ENCODE peak calls at places on chromosome X, in ten cellular contexts. One of them, this sample, is unnamed.

GRCh38 chrX:107684956-107685385 is 56.7 kb downstream of the PRPS1 start:
- DNase-seq in left ventricle myocardium inferior: peak; percentile 78
- DNase-seq in cardiac fibroblast: peak; percentile 90
- DNase-seq in A549: no peak
- DNase-seq in CD8-positive, alpha-beta T cell: no peak
- DNase-seq in PC-3: no peak
- DNase-seq in fibroblast of pulmonary artery: peak; percentile 90
- DNase-seq in heart right ventricle: peak; percentile 57
- DNase-seq in upper lobe of right lung: peak; percentile 92
- DNase-seq in AG10803: no peak
- DNase-seq in this sample: peak; percentile 52

GRCh38 chrX:153765138-153766079 is 1.4 kb downstream of the PLXNB3 start:
- DNase-seq in CD8-positive, alpha-beta T cell: no peak
- DNase-seq in AG10803: no peak
- DNase-seq in cardiac fibroblast: peak; percentile 21
- DNase-seq in heart right ventricle: peak; percentile 30
- DNase-seq in upper lobe of right lung: peak; percentile 46
- DNase-seq in left ventricle myocardium inferior: no peak
- DNase-seq in PC-3: no peak
- DNase-seq in fibroblast of pulmonary artery: peak; percentile 12
- DNase-seq in A549: no peak
- DNase-seq in this sample: no peak

GRCh38 chrX:135737361-135738071 is 24.1 kb downstream of the CT45A1 start:
- DNase-seq in fibroblast of pulmonary artery: peak; percentile 1
- DNase-seq in cardiac fibroblast: peak; percentile 1
- DNase-seq in heart right ventricle: no peak
- DNase-seq in upper lobe of right lung: no peak
- DNase-seq in AG10803: no peak
- DNase-seq in left ventricle myocardium inferior: no peak
- DNase-seq in PC-3: peak; percentile 42
- DNase-seq in A549: no peak
- DNase-seq in CD8-positive, alpha-beta T cell: no peak
- DNase-seq in this sample: no peak

GRCh38 chrX:39327255-39327654 is 526.0 kb downstream of the MID1IP1 start:
- DNase-seq in fibroblast of pulmonary artery: no peak
- DNase-seq in PC-3: no peak
- DNase-seq in CD8-positive, alpha-beta T cell: no peak
- DNase-seq in upper lobe of right lung: no peak
- DNase-seq in A549: no peak
- DNase-seq in heart right ventricle: no peak
- DNase-seq in cardiac fibroblast: no peak
- DNase-seq in AG10803: no peak
- DNase-seq in left ventricle myocardium inferior: no peak
- DNase-seq in this sample: no peak

GRCh38 chrX:4358577-4358976 is 645.1 kb upstream of the PRKX start:
- DNase-seq in PC-3: no peak
- DNase-seq in cardiac fibroblast: no peak
- DNase-seq in heart right ventricle: no peak
- DNase-seq in CD8-positive, alpha-beta T cell: no peak
- DNase-seq in left ventricle myocardium inferior: no peak
- DNase-seq in upper lobe of right lung: no peak
- DNase-seq in AG10803: no peak
- DNase-seq in A549: no peak
- DNase-seq in fibroblast of pulmonary artery: no peak
- DNase-seq in this sample: no peak

GRCh38 chrX:40807384-40807783 is 72.0 kb upstream of the MED14 start:
- DNase-seq in fibroblast of pulmonary artery: no peak
- DNase-seq in cardiac fibroblast: no peak
- DNase-seq in AG10803: no peak
- DNase-seq in CD8-positive, alpha-beta T cell: no peak
- DNase-seq in upper lobe of right lung: no peak
- DNase-seq in heart right ventricle: no peak
- DNase-seq in left ventricle myocardium inferior: no peak
- DNase-seq in A549: no peak
- DNase-seq in PC-3: no peak
- DNase-seq in this sample: no peak

GRCh38 chrX:27336466-27337091 is 126.6 kb downstream of the PPP4R3C start:
- DNase-seq in PC-3: peak; percentile 60
- DNase-seq in left ventricle myocardium inferior: no peak
- DNase-seq in A549: peak; percentile 1
- DNase-seq in fibroblast of pulmonary artery: peak; percentile 31
- DNase-seq in AG10803: no peak
- DNase-seq in CD8-positive, alpha-beta T cell: no peak
- DNase-seq in upper lobe of right lung: no peak
- DNase-seq in cardiac fibroblast: peak; percentile 20
- DNase-seq in heart right ventricle: peak; percentile 4
- DNase-seq in this sample: peak; percentile 1

GRCh38 chrX:71954458-71954857 is 43.8 kb downstream of the NHSL2 start:
- DNase-seq in upper lobe of right lung: no peak
- DNase-seq in PC-3: no peak
- DNase-seq in left ventricle myocardium inferior: no peak
- DNase-seq in fibroblast of pulmonary artery: no peak
- DNase-seq in CD8-positive, alpha-beta T cell: no peak
- DNase-seq in AG10803: no peak
- DNase-seq in heart right ventricle: no peak
- DNase-seq in cardiac fibroblast: no peak
- DNase-seq in A549: no peak
- DNase-seq in this sample: no peak

GRCh38 chrX:18886344-18887161 is 97.4 kb downstream of the PHKA2 start:
- DNase-seq in CD8-positive, alpha-beta T cell: peak; percentile 67
- DNase-seq in upper lobe of right lung: peak; percentile 84
- DNase-seq in fibroblast of pulmonary artery: peak; percentile 65
- DNase-seq in left ventricle myocardium inferior: peak; percentile 74
- DNase-seq in A549: peak; percentile 52
- DNase-seq in cardiac fibroblast: peak; percentile 76
- DNase-seq in AG10803: peak; percentile 41
- DNase-seq in heart right ventricle: peak; percentile 69
- DNase-seq in PC-3: peak; percentile 70
- DNase-seq in this sample: peak; percentile 75

DNA sequence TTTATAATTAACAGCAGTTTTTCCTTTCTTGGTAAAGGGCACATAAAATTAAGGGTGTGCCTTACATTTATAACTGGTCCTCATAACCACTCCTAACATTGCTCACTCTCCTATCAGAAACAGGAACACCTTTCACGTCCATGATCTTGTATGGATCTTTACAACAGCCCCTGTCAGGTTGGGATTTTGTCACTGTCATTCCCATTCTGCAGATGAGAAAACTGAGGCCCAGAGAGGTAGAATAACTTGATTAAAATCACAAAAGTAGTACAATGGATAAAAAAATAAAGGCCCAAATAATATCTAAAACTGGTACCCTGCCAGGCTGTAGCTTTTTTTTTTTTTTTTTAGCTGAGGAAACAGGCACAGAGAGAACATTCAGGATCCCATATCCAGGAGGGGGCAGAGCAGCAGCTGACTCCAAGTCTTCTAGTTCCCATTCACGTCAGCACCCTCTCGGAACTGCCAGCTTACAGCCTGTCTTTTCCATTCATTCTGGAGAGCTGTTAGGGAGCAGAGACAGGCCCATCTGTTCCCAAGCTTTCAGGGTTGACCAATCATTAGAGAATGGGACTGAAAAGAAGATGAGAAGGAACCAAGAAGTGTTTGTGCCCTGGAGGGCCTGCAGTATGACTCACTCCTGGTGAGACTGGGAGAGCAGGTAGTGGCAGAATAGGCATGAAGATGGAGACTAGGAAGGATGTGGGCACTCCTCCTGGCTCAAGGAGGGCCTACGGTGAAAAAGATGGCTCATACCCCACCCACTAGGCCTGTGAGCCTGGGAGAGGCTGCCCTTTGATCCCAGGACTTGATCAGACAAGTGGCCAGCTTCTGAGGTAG is 7.3 kb downstream of the SUV39H1 start:
- DNase-seq in fibroblast of pulmonary artery: peak; percentile 18
- DNase-seq in heart right ventricle: no peak
- DNase-seq in A549: peak; percentile 4
- DNase-seq in PC-3: peak; percentile 90
- DNase-seq in CD8-positive, alpha-beta T cell: no peak
- DNase-seq in cardiac fibroblast: peak; percentile 28
- DNase-seq in AG10803: peak; percentile 44
- DNase-seq in upper lobe of right lung: no peak
- DNase-seq in left ventricle myocardium inferior: no peak
- DNase-seq in this sample: peak; percentile 40
- TF ChIP-seq CTCF in fibroblast of pulmonary artery: no peak
- TF ChIP-seq CTCF in heart right ventricle: no peak
- TF ChIP-seq CTCF in A549: no peak
- TF ChIP-seq CTCF in PC-3: peak; percentile 45
- TF ChIP-seq CTCF in CD8-positive, alpha-beta T cell: no peak
- TF ChIP-seq CTCF in cardiac fibroblast: no peak
- TF ChIP-seq CTCF in AG10803: peak; percentile 20
- TF ChIP-seq CTCF in upper lobe of right lung: no peak
- TF ChIP-seq CTCF in left ventricle myocardium inferior: no peak
- TF ChIP-seq CTCF in this sample: no peak

GRCh38 chrX:150889131-150889530 is 9.3 kb downstream of the CD99L2 start:
- DNase-seq in A549: no peak
- DNase-seq in left ventricle myocardium inferior: no peak
- DNase-seq in AG10803: no peak
- DNase-seq in CD8-positive, alpha-beta T cell: no peak
- DNase-seq in upper lobe of right lung: no peak
- DNase-seq in fibroblast of pulmonary artery: no peak
- DNase-seq in cardiac fibroblast: no peak
- DNase-seq in PC-3: no peak
- DNase-seq in heart right ventricle: no peak
- DNase-seq in this sample: no peak

GRCh38 chrX:150887906-150888465 is 10.5 kb downstream of the CD99L2 start:
- DNase-seq in AG10803: no peak
- DNase-seq in A549: no peak
- DNase-seq in PC-3: peak; percentile 79
- DNase-seq in left ventricle myocardium inferior: no peak
- DNase-seq in heart right ventricle: no peak
- DNase-seq in cardiac fibroblast: no peak
- DNase-seq in upper lobe of right lung: no peak
- DNase-seq in fibroblast of pulmonary artery: no peak
- DNase-seq in CD8-positive, alpha-beta T cell: no peak
- DNase-seq in this sample: no peak

GRCh38 chrX:150880808-150881165 is 17.7 kb downstream of the CD99L2 start:
- DNase-seq in AG10803: no peak
- DNase-seq in A549: no peak
- DNase-seq in PC-3: no peak
- DNase-seq in heart right ventricle: no peak
- DNase-seq in left ventricle myocardium inferior: no peak
- DNase-seq in fibroblast of pulmonary artery: no peak
- DNase-seq in CD8-positive, alpha-beta T cell: no peak
- DNase-seq in cardiac fibroblast: no peak
- DNase-seq in upper lobe of right lung: no peak
- DNase-seq in this sample: no peak

DNA sequence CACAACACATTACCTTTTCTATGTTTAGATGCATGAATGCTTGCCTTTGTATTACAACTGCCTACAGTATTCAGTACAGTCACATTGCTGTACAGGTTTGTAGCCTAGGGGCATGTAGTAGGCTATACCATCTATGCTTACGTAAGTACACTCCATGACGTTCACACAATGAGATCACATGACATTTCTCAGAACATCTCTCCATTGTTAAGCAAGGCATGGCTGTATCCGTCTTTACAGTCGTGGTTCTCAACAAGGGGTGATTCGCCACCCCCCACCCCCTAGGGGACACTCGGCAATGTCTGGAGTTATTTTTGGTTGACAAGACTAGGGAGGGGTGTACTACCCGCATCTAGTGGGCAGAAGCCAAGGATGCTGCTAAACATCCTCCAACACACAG is 12.1 kb downstream of the CD99L2 start:
- DNase-seq in upper lobe of right lung: no peak
- DNase-seq in heart right ventricle: no peak
- DNase-seq in CD8-positive, alpha-beta T cell: no peak
- DNase-seq in fibroblast of pulmonary artery: no peak
- DNase-seq in A549: no peak
- DNase-seq in PC-3: no peak
- DNase-seq in left ventricle myocardium inferior: no peak
- DNase-seq in cardiac fibroblast: no peak
- DNase-seq in AG10803: no peak
- DNase-seq in this sample: no peak
- H3K4me3 ChIP-seq in upper lobe of right lung: no peak overlapping the region
- H3K4me3 ChIP-seq in heart right ventricle: no peak overlapping the region
- H3K4me3 ChIP-seq in CD8-positive, alpha-beta T cell: no peak overlapping the region
- H3K4me3 ChIP-seq in fibroblast of pulmonary artery: no peak overlapping the region
- H3K4me3 ChIP-seq in A549: no peak overlapping the region
- H3K4me3 ChIP-seq in PC-3: no peak overlapping the region
- H3K4me3 ChIP-seq in left ventricle myocardium inferior: no peak overlapping the region
- H3K4me3 ChIP-seq in cardiac fibroblast: no peak overlapping the region
- H3K4me3 ChIP-seq in AG10803: no peak overlapping the region
- H3K4me3 ChIP-seq in this sample: no peak overlapping the region

DNA sequence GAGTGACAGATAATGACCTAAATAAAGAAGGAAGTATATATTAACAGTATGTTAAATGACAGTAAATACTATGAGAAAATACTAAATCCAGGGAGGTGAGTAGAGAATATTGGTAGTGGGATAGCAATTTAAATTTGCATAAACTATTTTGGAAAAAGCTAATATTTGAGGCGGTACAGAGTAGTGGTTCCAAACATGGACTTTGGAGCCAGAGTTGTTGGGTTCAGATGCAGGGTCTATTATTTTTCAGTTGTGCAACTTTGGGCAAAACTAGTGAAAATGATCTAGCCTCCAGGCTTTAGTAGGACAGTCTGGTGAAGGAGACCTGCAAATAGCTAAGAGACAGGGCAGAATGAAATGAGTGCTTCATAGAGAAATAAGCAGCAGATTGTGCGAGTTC is 84.8 kb upstream of the SOX3 start:
- DNase-seq in A549: no peak
- DNase-seq in CD8-positive, alpha-beta T cell: no peak
- DNase-seq in fibroblast of pulmonary artery: no peak
- DNase-seq in upper lobe of right lung: no peak
- DNase-seq in AG10803: no peak
- DNase-seq in heart right ventricle: no peak
- DNase-seq in PC-3: no peak
- DNase-seq in left ventricle myocardium inferior: no peak
- DNase-seq in cardiac fibroblast: no peak
- DNase-seq in this sample: no peak
- TF ChIP-seq CTCF in A549: no peak
- TF ChIP-seq CTCF in CD8-positive, alpha-beta T cell: no peak
- TF ChIP-seq CTCF in fibroblast of pulmonary artery: no peak
- TF ChIP-seq CTCF in upper lobe of right lung: no peak
- TF ChIP-seq CTCF in AG10803: no peak
- TF ChIP-seq CTCF in heart right ventricle: no peak
- TF ChIP-seq CTCF in PC-3: no peak
- TF ChIP-seq CTCF in left ventricle myocardium inferior: no peak
- TF ChIP-seq CTCF in cardiac fibroblast: no peak
- TF ChIP-seq CTCF in this sample: no peak

GRCh38 chrX:104565791-104566687 is at the start of gene IL1RAPL2:
- DNase-seq in heart right ventricle: peak; percentile 16
- DNase-seq in CD8-positive, alpha-beta T cell: no peak
- DNase-seq in cardiac fibroblast: peak; percentile 5
- DNase-seq in AG10803: no peak
- DNase-seq in fibroblast of pulmonary artery: peak; percentile 11
- DNase-seq in upper lobe of right lung: peak; percentile 77
- DNase-seq in A549: peak; percentile 38
- DNase-seq in PC-3: peak; percentile 81
- DNase-seq in left ventricle myocardium inferior: no peak
- DNase-seq in this sample: peak; percentile 13
- H3K4me3 ChIP-seq in heart right ventricle: peak within 1 kb of the TSS; percentile 12
- H3K4me3 ChIP-seq in CD8-positive, alpha-beta T cell: no peak within 1 kb of the TSS
- H3K4me3 ChIP-seq in cardiac fibroblast: no peak within 1 kb of the TSS
- H3K4me3 ChIP-seq in AG10803: no peak within 1 kb of the TSS
- H3K4me3 ChIP-seq in fibroblast of pulmonary artery: no peak within 1 kb of the TSS
- H3K4me3 ChIP-seq in upper lobe of right lung: no peak within 1 kb of the TSS
- H3K4me3 ChIP-seq in A549: peak within 1 kb of the TSS; percentile 20
- H3K4me3 ChIP-seq in PC-3: peak within 1 kb of the TSS; percentile 80
- H3K4me3 ChIP-seq in left ventricle myocardium inferior: peak within 1 kb of the TSS; percentile 44
- H3K4me3 ChIP-seq in this sample: no peak within 1 kb of the TSS

This sample was measured in foreskin fibroblast.